ENCODE peak calls at places on chromosome 6, in five cellular contexts. A, I, E, B and Z are unnamed samples.

GRCh38 chr6:76435174-76435573 is 362.7 kb upstream of the IMPG1 start:
- DNase-seq in A (no peak), I (no peak), E (no peak), B (no peak), Z (no peak)

GRCh38 chr6:15504581-15505350 is 158.1 kb downstream of the DTNBP1 start:
- DNase-seq in A (no peak), I (peak; percentile 22), E (peak; percentile 79), B (peak; percentile 51), Z (no peak)

GRCh38 chr6:137976430-137976829 is 109.4 kb downstream of the TNFAIP3 start:
- DNase-seq in A (no peak), I (no peak), E (no peak), B (no peak), Z (no peak)

GRCh38 chr6:95543798-95544197 is 33.5 kb upstream of the MANEA start:
- DNase-seq in A (no peak), I (no peak), E (no peak), B (no peak), Z (no peak)

GRCh38 chr6:169960891-169961611 is 209.6 kb downstream of the ERMARD start:
- DNase-seq in A (no peak), I (no peak), E (no peak), B (no peak), Z (no peak)

GRCh38 chr6:3031857-3032256 is 32.2 kb downstream of the NQO2 start:
- DNase-seq in A (peak; percentile 27), I (no peak), E (no peak), B (no peak), Z (no peak)

GRCh38 chr6:90502866-90503407 is 83.9 kb downstream of the MAP3K7 start:
- DNase-seq in A (peak; percentile 40), I (no peak), E (no peak), B (no peak), Z (no peak)

GRCh38 chr6:167907837-167908681 is 81.3 kb downstream of the AFDN start:
- DNase-seq in A (peak; percentile 15), I (no peak), E (no peak), B (peak; percentile 26), Z (no peak)

GRCh38 chr6:25942561-25943147 is 12.2 kb upstream of the SLC17A2 start:
- DNase-seq in A (peak; percentile 15), I (no peak), E (no peak), B (peak; percentile 57), Z (no peak)

GRCh38 chr6:70166088-70166958 is 136.6 kb downstream of the COL9A1 start:
- DNase-seq in A (peak; percentile 61), I (peak; percentile 23), E (peak; percentile 56), B (peak; percentile 7), Z (peak; percentile 36)

GRCh38 chr6:100724696-100725095 is 156.4 kb downstream of the ASCC3 start:
- DNase-seq in A (peak; percentile 1), I (no peak), E (no peak), B (no peak), Z (no peak)

GRCh38 chr6:157516319-157517026 is 135.5 kb downstream of the ZDHHC14 start:
- DNase-seq in A (no peak), I (no peak), E (no peak), B (no peak), Z (no peak)

GRCh38 chr6:161630674-161631073 is 356.8 kb upstream of the AGPAT4 start:
- DNase-seq in A (no peak), I (no peak), E (no peak), B (no peak), Z (no peak)

GRCh38 chr6:4021862-4022715 is 56.8 kb downstream of the FAM217A start:
- DNase-seq in A (no peak), I (no peak), E (no peak), B (no peak), Z (no peak)